ENCODE peak calls at places on chromosome 11, in nine cellular contexts. J, B, W, T, P, D, I, X and U are unnamed samples.

GRCh38 chr11:2315395-2316168 is 13.8 kb downstream of the TSPAN32 start:
- DNase-seq in J (no peak), B (no peak), W (no peak), T (no peak), P (no peak), D (no peak), I (no peak), X (no peak), U (no peak)

GRCh38 chr11:2313051-2313951 is 11.5 kb downstream of the TSPAN32 start:
- DNase-seq in J (no peak), B (no peak), W (no peak), T (no peak), P (no peak), D (no peak), I (no peak), X (no peak), U (no peak)

GRCh38 chr11:81915045-81915444 is 818.6 kb downstream of the FAM181B start:
- DNase-seq in J (no peak), B (no peak), W (no peak), T (no peak), P (peak), D (peak), I (no peak), X (no peak), U (no peak)

GRCh38 chr11:98835336-98835735 is 185.4 kb upstream of the CNTN5 start:
- DNase-seq in J (no peak), B (no peak), W (no peak), T (no peak), P (no peak), D (no peak), I (no peak), X (no peak), U (no peak)

GRCh38 chr11:114165326-114166230 is 106.1 kb downstream of the ZBTB16 start:
- DNase-seq in J (no peak), B (no peak), W (no peak), T (no peak), P (no peak), D (no peak), I (no peak), X (no peak), U (no peak)

GRCh38 chr11:36389811-36390210 is 93.7 kb downstream of the PRR5L start:
- DNase-seq in J (peak), B (no peak), W (no peak), T (no peak), P (no peak), D (no peak), I (no peak), X (peak), U (no peak)

GRCh38 chr11:14643697-14644395 is at the start of gene PDE3B:
- DNase-seq in J (peak), B (peak), W (peak), T (peak), P (peak), D (peak), I (peak), X (peak), U (peak)

GRCh38 chr11:25734592-25735211 is 597.2 kb upstream of the ANO3 start:
- DNase-seq in J (no peak), B (no peak), W (peak), T (no peak), P (peak), D (no peak), I (no peak), X (peak), U (no peak)

GRCh38 chr11:72875736-72876135 is 61.5 kb downstream of the ATG16L2 start:
- DNase-seq in J (no peak), B (no peak), W (no peak), T (no peak), P (no peak), D (no peak), I (no peak), X (no peak), U (no peak)

GRCh38 chr11:72569966-72570892 is 104.0 kb downstream of the PDE2A start:
- DNase-seq in J (no peak), B (no peak), W (peak), T (no peak), P (peak), D (peak), I (no peak), X (peak), U (no peak)

GRCh38 chr11:12544986-12545775 is 129.0 kb upstream of the TEAD1 start:
- DNase-seq in J (no peak), B (no peak), W (no peak), T (no peak), P (peak), D (no peak), I (no peak), X (peak), U (no peak)

GRCh38 chr11:109728056-109728455 is 306.1 kb downstream of the C11orf87 start:
- DNase-seq in J (no peak), B (no peak), W (peak), T (no peak), P (peak), D (no peak), I (no peak), X (peak), U (no peak)

GRCh38 chr11:27201454-27202302 is 161.1 kb downstream of the BBOX1 start:
- DNase-seq in J (no peak), B (no peak), W (peak), T (no peak), P (peak), D (no peak), I (no peak), X (peak), U (no peak)

GRCh38 chr11:78140392-78141077 is 1.1 kb upstream of the ALG8 start:
- DNase-seq in J (peak), B (no peak), W (no peak), T (no peak), P (no peak), D (peak), I (no peak), X (no peak), U (no peak)

GRCh38 chr11:71300187-71300586 is 47.8 kb upstream of the SHANK2 start:
- DNase-seq in J (no peak), B (no peak), W (no peak), T (no peak), P (no peak), D (no peak), I (no peak), X (no peak), U (no peak)

GRCh38 chr11:132648841-132649240 is 883.5 kb downstream of the OPCML start:
- DNase-seq in J (no peak), B (no peak), W (no peak), T (no peak), P (peak), D (no peak), I (no peak), X (no peak), U (no peak)

GRCh38 chr11:61969838-61970452 is 2.5 kb upstream of the FTH1 start:
- DNase-seq in J (no peak), B (no peak), W (peak), T (no peak), P (peak), D (peak), I (no peak), X (peak), U (no peak)

GRCh38 chr11:16843307-16843706 is 104.9 kb downstream of the C11orf58 start:
- DNase-seq in J (no peak), B (no peak), W (peak), T (no peak), P (no peak), D (no peak), I (no peak), X (no peak), U (no peak)

GRCh38 chr11:43214471-43214870 is 97.3 kb upstream of the API5 start:
- DNase-seq in J (no peak), B (no peak), W (no peak), T (no peak), P (no peak), D (no peak), I (no peak), X (no peak), U (no peak)

GRCh38 chr11:13772223-13773046 is 104.0 kb downstream of the FAR1 start:
- DNase-seq in J (no peak), B (peak), W (peak), T (no peak), P (peak), D (peak), I (no peak), X (peak), U (peak)

GRCh38 chr11:3824714-3825472 is 15.9 kb downstream of the RHOG start:
- DNase-seq in J (peak), B (peak), W (peak), T (peak), P (peak), D (peak), I (peak), X (peak), U (peak)

GRCh38 chr11:122097419-122098001 is 18.5 kb downstream of the BLID start:
- DNase-seq in J (no peak), B (no peak), W (peak), T (no peak), P (peak), D (no peak), I (no peak), X (no peak), U (no peak)

GRCh38 chr11:62707277-62707771 is at the start of the genes BSCL2 and GNG3:
- DNase-seq in J (peak), B (no peak), W (no peak), T (no peak), P (peak), D (peak), I (peak), X (no peak), U (no peak)

GRCh38 chr11:120564573-120565301 is 53.2 kb downstream of the GRIK4 start:
- DNase-seq in J (peak), B (no peak), W (peak), T (peak), P (peak), D (peak), I (peak), X (peak), U (no peak)

GRCh38 chr11:8256271-8257002 is 7.2 kb downstream of the LMO1 start:
- DNase-seq in J (no peak), B (no peak), W (no peak), T (no peak), P (no peak), D (no peak), I (no peak), X (no peak), U (no peak)

GRCh38 chr11:8354622-8355417 is 91.1 kb upstream of the LMO1 start:
- DNase-seq in J (no peak), B (no peak), W (no peak), T (no peak), P (peak), D (no peak), I (peak), X (peak), U (no peak)

GRCh38 chr11:44028401-44028800 is 19.4 kb upstream of the ACCSL start:
- DNase-seq in J (no peak), B (no peak), W (no peak), T (no peak), P (no peak), D (no peak), I (no peak), X (no peak), U (no peak)

GRCh38 chr11:119520400-119520799 is 97.4 kb upstream of the THY1 start:
- DNase-seq in J (no peak), B (no peak), W (no peak), T (no peak), P (no peak), D (no peak), I (no peak), X (no peak), U (no peak)

GRCh38 chr11:66768088-66768521 is 39.1 kb upstream of the SPTBN2 start:
- DNase-seq in J (no peak), B (no peak), W (peak), T (no peak), P (peak), D (no peak), I (no peak), X (peak), U (no peak)

GRCh38 chr11:65559951-65560537 is 1.9 kb upstream of the LTBP3 start:
- DNase-seq in J (no peak), B (no peak), W (peak), T (no peak), P (peak), D (no peak), I (no peak), X (peak), U (no peak)

GRCh38 chr11:45314900-45315299 is 28.8 kb upstream of the SYT13 start:
- DNase-seq in J (no peak), B (no peak), W (no peak), T (no peak), P (no peak), D (no peak), I (no peak), X (no peak), U (no peak)

GRCh38 chr11:78420255-78420764 is 2.7 kb upstream of the GAB2 start:
- DNase-seq in J (peak), B (peak), W (peak), T (no peak), P (peak), D (peak), I (peak), X (peak), U (peak)

GRCh38 chr11:79276900-79277299 is 163.9 kb downstream of the TENM4 start:
- DNase-seq in J (no peak), B (no peak), W (no peak), T (no peak), P (no peak), D (no peak), I (no peak), X (no peak), U (no peak)

GRCh38 chr11:60625262-60625661 is 74.2 kb upstream of the MS4A8 start:
- DNase-seq in J (peak), B (no peak), W (peak), T (no peak), P (peak), D (no peak), I (no peak), X (peak), U (no peak)

GRCh38 chr11:32821917-32822560 is 7.7 kb upstream of the PRRG4 start:
- DNase-seq in J (no peak), B (no peak), W (no peak), T (no peak), P (no peak), D (no peak), I (no peak), X (no peak), U (no peak)